ENCODE peak calls at places on chromosome 6, in six cellular contexts. S, U, A, L, X and G are unnamed samples.

GRCh38 chr6:37699138-37699766 is 1.6 kb upstream of the MDGA1 start:
- DNase-seq in X (peak), U (no peak), S (peak), A (peak), L (no peak), G (no peak)

GRCh38 chr6:73798592-73798991 is 102.6 kb downstream of the CD109 start:
- DNase-seq in U (no peak), L (no peak), S (no peak), X (no peak), A (no peak), G (no peak)

GRCh38 chr6:78300885-78301284 is 566.5 kb upstream of the IRAK1BP1 start:
- DNase-seq in A (no peak), L (no peak), X (no peak), U (no peak), S (no peak), G (no peak)

GRCh38 chr6:133634474-133634873 is 254.4 kb upstream of the TCF21 start:
- DNase-seq in A (no peak), L (no peak), U (no peak), X (no peak), S (no peak), G (no peak)

GRCh38 chr6:14450133-14451040 is 332.8 kb downstream of the CD83 start:
- DNase-seq in S (no peak), L (no peak), X (no peak), A (no peak), U (no peak), G (no peak)

GRCh38 chr6:75830959-75831885 is 82.2 kb downstream of the MYO6 start:
- DNase-seq in A (no peak), U (no peak), S (no peak), L (no peak), X (no peak), G (no peak)

GRCh38 chr6:39430968-39431523 is 108.5 kb upstream of the KCNK16 start:
- DNase-seq in S (no peak), L (no peak), U (peak), X (no peak), A (no peak), G (peak)

GRCh38 chr6:154352898-154353585 is 3.6 kb downstream of the IPCEF1 start:
- DNase-seq in A (no peak), L (no peak), X (no peak), S (no peak), U (no peak), G (no peak)

GRCh38 chr6:28254340-28254618 is 2.2 kb upstream of the ZKSCAN4 start:
- DNase-seq in X (no peak), U (no peak), A (no peak), L (no peak), S (no peak), G (no peak)

GRCh38 chr6:21022343-21023107 is 488.3 kb downstream of the CDKAL1 start:
- DNase-seq in U (no peak), S (no peak), A (no peak), X (no peak), L (no peak), G (no peak)

GRCh38 chr6:135686784-135687301 is 164.7 kb upstream of the PDE7B start:
- DNase-seq in X (no peak), L (no peak), A (no peak), U (no peak), S (no peak), G (no peak)

GRCh38 chr6:122789078-122789861 is at the start of gene SMPDL3A:
- DNase-seq in A (no peak), X (no peak), S (no peak), L (peak), U (no peak), G (peak)

GRCh38 chr6:138142806-138143205 is 18.9 kb upstream of the ARFGEF3 start:
- DNase-seq in U (no peak), A (no peak), S (no peak), L (no peak), X (no peak), G (no peak)

GRCh38 chr6:113414511-113414910 is 442.6 kb upstream of the MARCKS start:
- DNase-seq in S (no peak), X (no peak), A (no peak), U (no peak), L (peak), G (no peak)

GRCh38 chr6:89154131-89154530 is 8.3 kb downstream of the PM20D2 start:
- DNase-seq in S (no peak), L (no peak), A (no peak), U (no peak), X (no peak), G (no peak)

GRCh38 chr6:167827588-167828324 is 1.0 kb downstream of the AFDN start:
- DNase-seq in U (no peak), A (peak), S (no peak), X (no peak), L (peak), G (no peak)
- H3K27ac ChIP-seq in U (no peak), A (no peak), S (peak), X (no peak), L (peak), G (peak)

GRCh38 chr6:12355354-12355753 is 65.2 kb downstream of the EDN1 start:
- DNase-seq in S (no peak), U (no peak), X (no peak), A (no peak), L (no peak), G (no peak)
- H3K27ac ChIP-seq in S (no peak), U (no peak), X (no peak), A (no peak), L (no peak), G (no peak)

GRCh38 chr6:52531396-52531795 is 45.5 kb downstream of the TRAM2 start:
- DNase-seq in U (no peak), X (no peak), A (no peak), L (no peak), S (no peak), G (no peak)

GRCh38 chr6:52529311-52529710 is 47.5 kb downstream of the TRAM2 start:
- DNase-seq in U (no peak), A (no peak), S (no peak), L (no peak), X (no peak), G (no peak)

GRCh38 chr6:52532457-52532856 is 44.4 kb downstream of the TRAM2 start:
- DNase-seq in X (no peak), L (no peak), U (no peak), S (no peak), A (no peak), G (no peak)

GRCh38 chr6:52527436-52527835 is 49.4 kb downstream of the TRAM2 start:
- DNase-seq in L (no peak), X (no peak), U (no peak), A (no peak), S (no peak), G (no peak)

DNA sequence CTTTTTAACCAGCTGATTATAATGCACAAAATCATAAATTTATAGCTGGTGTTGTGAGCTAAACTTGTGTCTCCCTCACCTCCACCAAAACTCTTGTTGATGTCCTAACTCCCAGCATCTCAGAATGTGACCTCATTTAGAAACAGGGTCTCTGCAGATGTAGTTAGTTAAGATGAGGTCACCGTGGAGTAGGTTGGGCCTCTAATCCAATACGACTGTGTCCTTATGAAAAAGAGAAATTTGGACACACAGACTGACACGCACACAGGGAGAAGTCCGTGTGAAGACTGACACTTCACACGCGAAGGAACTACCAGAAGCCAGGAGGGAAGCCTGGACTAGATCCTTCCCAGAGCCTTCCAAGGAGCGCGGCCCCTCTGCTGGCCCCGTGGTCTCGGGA is 46.5 kb downstream of the TRAM2 start:
- DNase-seq in U (no peak), S (no peak), A (no peak), L (no peak), X (no peak), G (no peak)
- H3K27ac ChIP-seq in U (no peak), S (no peak), A (no peak), L (no peak), X (no peak), G (no peak)

DNA sequence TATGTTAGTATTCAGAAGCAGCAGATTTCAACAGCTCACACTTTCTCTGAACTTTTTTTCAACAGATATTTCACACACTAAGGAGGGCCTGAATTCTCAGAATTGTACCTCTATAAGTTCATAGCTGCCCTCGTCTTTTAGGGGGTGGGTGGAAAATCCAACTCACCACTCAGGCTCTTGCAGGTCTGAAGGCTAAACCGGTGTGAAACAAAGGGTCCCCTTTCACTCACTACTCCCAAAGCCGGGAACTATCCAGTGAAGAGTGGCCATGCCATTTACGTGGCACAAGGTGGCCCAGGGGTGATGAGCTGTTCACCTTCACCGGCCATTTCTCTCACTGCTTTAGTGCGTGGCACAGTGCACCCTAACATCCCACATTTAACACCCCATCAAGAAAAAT is 24.2 kb downstream of the TBC1D7 start:
- DNase-seq in X (no peak), S (no peak), L (no peak), U (no peak), A (no peak), G (no peak)
- H3K27ac ChIP-seq in X (no peak), S (no peak), L (no peak), U (no peak), A (no peak), G (peak)

GRCh38 chr6:152330984-152331383 is 306.2 kb downstream of the SYNE1 start:
- DNase-seq in A (no peak), U (no peak), X (no peak), S (no peak), L (no peak), G (no peak)

GRCh38 chr6:152334555-152334954 is 302.6 kb downstream of the SYNE1 start:
- DNase-seq in X (no peak), L (no peak), A (no peak), U (no peak), S (no peak), G (no peak)

DNA sequence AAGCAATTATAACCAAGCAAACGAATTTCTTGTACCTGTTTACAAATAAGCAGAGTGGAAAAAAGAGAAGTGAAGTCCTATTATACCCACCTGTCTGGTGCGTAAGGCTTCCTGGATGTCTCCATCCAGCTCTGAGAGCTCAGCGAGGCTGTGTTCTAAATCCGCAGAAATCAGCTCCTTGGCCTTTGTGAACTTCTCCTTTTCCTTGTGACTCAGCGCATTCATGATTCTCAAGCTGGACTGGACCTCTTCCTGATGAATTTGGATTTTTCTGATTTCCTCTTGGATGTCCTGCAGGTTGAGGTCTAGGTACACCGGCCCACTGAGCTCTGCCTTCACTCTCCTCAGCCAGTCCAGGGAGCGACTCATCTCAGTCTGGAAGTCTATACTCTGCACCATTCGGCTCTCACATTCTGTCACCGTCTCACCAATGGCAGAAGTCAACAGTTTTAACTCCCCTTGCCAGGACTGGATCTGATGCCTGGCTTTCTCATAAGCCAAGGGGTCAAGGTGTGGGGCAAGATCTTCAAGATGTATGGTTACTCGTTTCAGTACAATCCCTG is 307.4 kb downstream of the SYNE1 start:
- DNase-seq in U (no peak), L (no peak), X (no peak), A (no peak), S (no peak), G (no peak)
- H3K27ac ChIP-seq in U (no peak), L (no peak), X (no peak), A (no peak), S (no peak), G (no peak)

DNA sequence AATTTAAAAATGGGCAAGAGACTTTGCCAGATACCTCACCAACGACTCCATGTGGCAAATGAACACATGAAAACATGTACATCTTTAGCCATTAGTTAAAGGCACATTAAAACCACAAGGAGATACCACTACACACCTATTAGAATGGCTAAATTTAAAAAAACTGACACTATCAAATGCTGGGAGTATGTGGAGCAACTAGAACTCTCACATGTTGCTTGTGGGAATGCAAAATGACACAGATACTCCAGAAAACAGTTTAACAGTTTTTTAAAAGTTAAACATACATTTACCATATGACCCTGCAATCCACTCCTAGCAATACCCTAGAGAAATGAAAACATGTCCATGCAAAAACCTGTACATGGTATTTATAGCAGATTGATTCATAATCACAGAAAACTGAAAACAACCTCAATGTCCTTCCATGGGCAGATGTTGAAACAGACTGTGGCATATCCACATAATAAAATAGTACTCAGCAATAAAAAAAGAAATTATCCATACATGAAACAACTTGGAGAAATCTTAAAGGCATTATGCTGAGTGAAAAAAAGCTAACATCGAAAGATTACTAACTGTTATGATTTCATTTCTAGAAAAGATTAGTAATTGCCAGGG is 1.9 kb downstream of the RAB23 start:
- DNase-seq in U (no peak), S (no peak), L (no peak), A (no peak), X (no peak), G (no peak)
- H3K27ac ChIP-seq in U (no peak), S (no peak), L (no peak), A (no peak), X (no peak), G (no peak)

DNA sequence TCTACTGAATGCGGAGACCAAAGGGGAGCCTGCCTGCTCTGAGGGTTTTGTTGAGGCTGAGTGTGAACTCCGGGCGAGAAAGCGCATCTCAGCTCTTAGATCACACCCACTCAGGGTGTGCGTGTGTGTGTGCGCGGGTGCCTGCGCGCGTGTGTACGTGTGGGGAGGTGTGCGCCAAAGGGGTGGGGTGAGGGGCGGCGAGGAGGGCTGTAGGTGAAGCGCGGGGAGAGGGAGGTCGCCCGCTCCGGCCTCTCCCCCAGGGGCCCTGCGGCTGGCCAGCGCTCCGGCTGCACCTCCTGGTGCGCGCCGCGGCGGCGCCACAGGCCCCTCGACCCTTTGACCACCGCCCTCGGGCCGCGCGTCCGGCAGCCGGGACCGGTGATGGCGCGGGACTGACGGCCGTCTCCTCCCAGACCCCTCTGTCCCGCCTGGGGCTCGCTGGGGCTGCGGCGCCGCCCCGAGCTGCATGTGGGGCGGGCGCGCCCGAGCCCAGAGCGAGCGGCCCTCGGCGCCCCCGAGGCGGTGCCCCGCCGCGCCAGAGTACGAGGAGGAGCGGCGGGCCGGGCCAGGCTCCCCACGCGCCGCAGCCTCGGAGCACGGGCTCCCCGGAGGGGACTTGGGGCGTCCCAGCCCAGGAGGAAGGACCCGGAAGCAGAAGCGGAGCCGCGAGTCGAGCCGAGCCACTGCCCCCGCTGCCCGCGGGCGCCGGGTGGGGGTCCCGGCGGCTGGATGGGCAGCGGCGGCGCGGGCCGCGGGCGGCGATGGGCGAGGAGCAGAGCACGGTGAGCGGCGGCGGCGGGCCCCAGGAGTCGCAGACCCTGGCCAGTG is at the start of gene RNF217:
- DNase-seq in U (no peak), A (no peak), X (no peak), S (no peak), L (peak), G (peak)
- H3K27ac ChIP-seq in U (no peak), A (no peak), X (no peak), S (peak), L (peak), G (peak)

DNA sequence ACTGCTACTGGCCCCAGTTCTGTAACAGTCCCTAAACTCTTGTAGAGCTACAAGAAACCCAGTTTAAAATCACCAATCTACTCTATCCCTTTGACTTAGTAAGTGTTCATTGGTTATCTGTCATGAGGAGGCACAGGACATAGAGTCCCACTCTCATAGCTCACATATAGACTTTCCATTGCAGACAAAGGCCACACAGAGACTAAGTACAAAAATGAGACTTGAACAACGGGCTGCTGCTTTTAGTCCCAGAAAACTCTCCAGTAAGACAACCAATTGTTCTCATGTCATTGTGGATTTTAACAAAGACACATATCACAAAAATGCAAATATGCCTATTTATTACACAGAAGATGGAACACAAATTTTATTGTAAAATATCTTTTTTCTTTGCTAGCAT is 197.4 kb downstream of the PTPRK start:
- DNase-seq in S (no peak), A (no peak), L (no peak), U (no peak), X (no peak), G (no peak)
- H3K27ac ChIP-seq in S (no peak), A (no peak), L (no peak), U (no peak), X (no peak), G (no peak)